ENCODE peak calls at places on chromosomes 16 and 17, in five cellular contexts. L is CD8-positive, alpha-beta T cell; S is endodermal cell; H is PC-3; W is cardiac fibroblast. B is an unnamed sample.

GRCh38 chr16:85328665-85329058 is 216.4 kb upstream of the CIBAR2 start:
- DNase-seq in L (no peak), H (no peak), S (peak; percentile 97), W (no peak), B (no peak)

GRCh38 chr16:63530974-63531373 is 1494.7 kb upstream of the CDH8 start:
- DNase-seq in W (no peak), S (no peak), L (no peak), H (no peak), B (no peak)

GRCh38 chr16:76756423-76756822 is 434.6 kb upstream of the MON1B start:
- DNase-seq in W (no peak), S (no peak), L (no peak), H (peak; percentile 62), B (no peak)

GRCh38 chr16:8943001-8943763 is 20.5 kb downstream of the USP7 start:
- DNase-seq in S (peak; percentile 63), H (no peak), W (no peak), L (no peak), B (no peak)

GRCh38 chr17:76736349-76737081 is 616 bp downstream of the SRSF2 start:
- DNase-seq in S (peak; percentile 86), L (peak; percentile 61), W (peak; percentile 75), H (no peak), B (peak; percentile 65)

GRCh38 chr17:48541574-48542113 is 3.3 kb downstream of the HOXB2 start:
- DNase-seq in L (peak; percentile 28), W (peak; percentile 86), H (no peak), S (peak; percentile 79), B (peak; percentile 77)

GRCh38 chr17:7972131-7972785 is 30.2 kb upstream of the GUCY2D start:
- DNase-seq in H (no peak), L (no peak), S (no peak), W (peak; percentile 19), B (no peak)

GRCh38 chr16:31508706-31509523 is 724 bp upstream of the RUSF1 start:
- DNase-seq in W (peak; percentile 64), L (no peak), H (no peak), S (no peak), B (no peak)

GRCh38 chr16:72666267-72666666 is 381.7 kb downstream of the ZFHX3 start:
- DNase-seq in H (no peak), W (peak; percentile 7), L (no peak), S (no peak), B (no peak)

GRCh38 chr16:1052791-1053521 is 19.6 kb upstream of the SSTR5 start:
- DNase-seq in S (no peak), W (no peak), L (no peak), H (no peak), B (no peak)
- TF ChIP-seq CTCF in S (no peak), W (no peak), L (no peak), H (no peak), B (no peak)

GRCh38 chr17:43125133-43125966 is at the start of gene BRCA1:
- DNase-seq in H (peak; percentile 98), S (peak; percentile 99), W (peak; percentile 99), L (peak; percentile 91), B (peak; percentile 99)

GRCh38 chr17:43125967-43126910 is 1.1 kb upstream of the BRCA1 start:
- DNase-seq in H (no peak), S (peak; percentile 59), L (no peak), W (no peak), B (no peak)

GRCh38 chr17:43132117-43132516 is 7.0 kb upstream of the BRCA1 start:
- DNase-seq in H (no peak), S (no peak), W (no peak), L (no peak), B (no peak)

GRCh38 chr17:43126911-43127290 is 1.7 kb upstream of the BRCA1 start:
- DNase-seq in H (no peak), W (no peak), S (peak; percentile 42), L (no peak), B (no peak)

GRCh38 chr17:43129671-43130010 is 4.5 kb upstream of the BRCA1 start:
- DNase-seq in S (peak; percentile 25), L (no peak), H (no peak), W (no peak), B (no peak)
- H3K4me3 ChIP-seq in S (no peak overlapping the region), L (no peak overlapping the region), H (no peak overlapping the region), W (no peak overlapping the region), B (no peak overlapping the region)

GRCh38 chr17:80456465-80457235 is 19.8 kb downstream of the NPTX1 start:
- DNase-seq in W (peak; percentile 61), S (no peak), L (no peak), H (no peak), B (no peak)

GRCh38 chr17:80455328-80455710 is 21.1 kb downstream of the NPTX1 start:
- DNase-seq in W (no peak), H (peak; percentile 54), S (peak; percentile 93), L (peak; percentile 29), B (no peak)

GRCh38 chr17:80454557-80455327 is 21.7 kb downstream of the NPTX1 start:
- DNase-seq in H (peak; percentile 99), S (peak; percentile 99), L (peak; percentile 94), W (peak; percentile 98), B (peak; percentile 97)

GRCh38 chr17:80457236-80457856 is 19.1 kb downstream of the NPTX1 start:
- DNase-seq in W (no peak), H (peak; percentile 39), S (no peak), L (no peak), B (no peak)

DNA sequence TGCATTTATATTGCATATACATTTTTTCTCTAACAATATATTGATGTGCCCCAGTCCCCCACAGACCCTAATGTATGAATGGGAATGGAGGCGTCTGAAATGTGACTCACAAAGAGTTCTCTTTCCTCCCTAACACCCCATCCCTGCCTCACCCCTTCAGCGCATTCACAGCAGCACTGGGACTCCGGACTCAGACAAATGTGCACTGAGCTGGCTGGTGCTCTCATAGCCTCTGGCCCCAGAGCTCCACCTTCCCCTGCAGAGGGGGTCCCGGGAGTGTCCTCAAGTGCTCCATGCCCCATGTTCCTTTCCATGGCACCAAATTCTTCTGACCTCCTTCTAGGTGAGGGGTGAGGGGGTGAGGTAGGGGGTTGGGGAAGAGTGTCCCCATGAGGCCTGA is 20.6 kb downstream of the NPTX1 start:
- DNase-seq in S (no peak), W (no peak), H (no peak), L (no peak), B (no peak)
- TF ChIP-seq CTCF in S (no peak), W (no peak), H (no peak), L (no peak), B (no peak)

DNA sequence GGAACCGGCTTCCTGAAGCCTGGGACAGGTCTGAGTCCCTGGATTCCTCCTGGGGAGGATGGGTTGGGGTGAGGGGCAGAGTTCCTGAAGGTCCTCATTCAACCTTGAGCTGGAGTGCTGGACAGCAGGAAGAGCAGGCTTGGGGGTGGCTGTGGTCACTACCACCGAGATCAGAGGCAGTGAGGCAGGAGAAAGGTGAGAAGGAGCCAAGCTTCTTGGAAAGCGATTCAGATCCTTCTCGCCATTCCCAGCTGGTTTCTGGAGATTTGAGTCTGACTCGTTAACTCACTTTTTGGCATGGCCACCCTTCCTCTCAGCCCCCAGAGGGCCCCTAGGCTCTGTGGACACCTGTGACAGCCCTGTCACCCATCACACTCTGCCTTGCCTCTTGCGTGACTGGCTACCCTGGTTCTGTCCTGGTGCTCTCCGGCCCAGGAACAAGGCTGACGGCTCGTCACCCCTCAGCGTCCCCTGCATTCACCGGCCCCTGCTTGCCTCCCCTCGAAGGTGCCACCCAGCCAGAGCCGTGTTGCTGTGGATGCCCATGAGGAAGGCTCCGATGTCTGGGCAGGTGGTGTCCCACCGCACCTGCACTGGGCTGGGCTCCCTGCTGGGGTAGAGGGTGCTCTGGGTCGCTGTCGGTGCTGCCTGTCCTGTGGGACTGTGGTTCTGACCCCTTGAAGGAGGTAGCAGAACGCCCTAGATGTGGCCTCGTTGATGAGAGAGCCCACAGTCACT is 9.7 kb upstream of the TIMP2 start:
- DNase-seq in S (no peak), H (no peak), L (no peak), W (peak; percentile 41), B (no peak)
- H3K4me3 ChIP-seq in S (no peak overlapping the region), H (peak overlapping the region; percentile 16), L (no peak overlapping the region), W (peak overlapping the region; percentile 19), B (no peak overlapping the region)